ENCODE peak calls at places on chromosomes 2 and 18, in six cellular contexts. O is adrenal gland, K is AG04450, J is fibroblast of lung, W is HCT116, P is astrocyte. B is an unnamed sample.

GRCh38 chr2:226759768-226760167 is 39.9 kb downstream of the IRS1 start:
- DNase-seq in O (no peak), W (no peak), K (no peak), P (no peak), J (no peak), B (no peak)

GRCh38 chr18:56575819-56576663 is 62.4 kb downstream of the TXNL1 start:
- DNase-seq in O (no peak), J (peak; percentile 47), W (peak; percentile 43), K (peak; percentile 34), P (peak; percentile 28), B (no peak)

GRCh38 chr18:5370332-5370731 is 74.8 kb upstream of the ZBTB14 start:
- DNase-seq in P (peak; percentile 0), W (no peak), O (no peak), K (no peak), J (peak; percentile 14), B (no peak)

GRCh38 chr2:226873826-226874225 is 38.0 kb downstream of the RHBDD1 start:
- DNase-seq in O (no peak), W (no peak), J (no peak), P (no peak), K (no peak), B (no peak)

GRCh38 chr2:56715670-56716069 is 531.9 kb downstream of the CCDC85A start:
- DNase-seq in P (no peak), K (no peak), J (no peak), W (no peak), O (no peak), B (no peak)

GRCh38 chr2:220036431-220036830 is 409.0 kb downstream of the SLC4A3 start:
- DNase-seq in P (no peak), J (no peak), O (no peak), K (no peak), W (no peak), B (no peak)

GRCh38 chr2:100935372-100935752 is 66.7 kb upstream of the RPL31 start:
- DNase-seq in J (peak; percentile 85), K (peak; percentile 26), W (no peak), P (peak; percentile 79), O (no peak), B (no peak)

GRCh38 chr2:72994282-72994990 is 77.1 kb downstream of the SFXN5 start:
- DNase-seq in O (no peak), P (no peak), J (no peak), W (no peak), K (no peak), B (no peak)

GRCh38 chr2:144152817-144153271 is 367.1 kb downstream of the ZEB2 start:
- DNase-seq in J (peak; percentile 79), P (peak; percentile 73), K (no peak), W (no peak), O (peak; percentile 36), B (no peak)

GRCh38 chr2:1856922-1857321 is 112.6 kb upstream of the PXDN start:
- DNase-seq in W (no peak), J (peak; percentile 70), O (no peak), P (peak; percentile 61), K (no peak), B (no peak)

GRCh38 chr2:120550893-120551446 is 184.7 kb upstream of the GLI2 start:
- DNase-seq in W (no peak), J (no peak), K (no peak), O (peak; percentile 50), P (no peak), B (no peak)

GRCh38 chr18:10455726-10456453 is 1.5 kb downstream of the APCDD1 start:
- DNase-seq in O (no peak), P (no peak), J (no peak), W (no peak), K (no peak), B (no peak)

GRCh38 chr2:136399667-136400316 is 281.8 kb upstream of the CXCR4 start:
- DNase-seq in O (no peak), W (no peak), P (no peak), K (no peak), J (no peak), B (no peak)

GRCh38 chr2:240304746-240305161 is 130.7 kb upstream of the GPC1 start:
- DNase-seq in P (no peak), O (no peak), W (no peak), J (no peak), K (no peak), B (no peak)

GRCh38 chr2:88563134-88563533 is 64.1 kb downstream of the EIF2AK3 start:
- DNase-seq in J (no peak), K (peak; percentile 13), W (no peak), P (no peak), O (no peak), B (no peak)

GRCh38 chr2:10449481-10449831 is 1.3 kb upstream of the ODC1 start:
- DNase-seq in J (no peak), W (no peak), K (no peak), P (no peak), O (no peak), B (no peak)

GRCh38 chr2:151405376-151405775 is 4.3 kb upstream of the RIF1 start:
- DNase-seq in O (no peak), P (no peak), K (no peak), W (no peak), J (no peak), B (no peak)

GRCh38 chr18:3494569-3494968 is 44.6 kb downstream of the TGIF1 start:
- DNase-seq in O (no peak), J (no peak), P (no peak), W (no peak), K (no peak), B (no peak)

GRCh38 chr2:27724905-27725693 is 46.4 kb upstream of the MRPL33 start:
- DNase-seq in W (no peak), K (peak; percentile 21), P (peak; percentile 47), O (peak; percentile 78), J (peak; percentile 67), B (no peak)

GRCh38 chr18:52791321-52791720 is 451.3 kb downstream of the DCC start:
- DNase-seq in P (no peak), J (no peak), K (no peak), W (no peak), O (no peak), B (no peak)

GRCh38 chr18:27665264-27665799 is 480.2 kb upstream of the CHST9 start:
- DNase-seq in J (peak; percentile 7), W (no peak), P (no peak), O (no peak), K (no peak), B (no peak)

GRCh38 chr2:238945433-238946150 is 97.7 kb downstream of the TWIST2 start:
- DNase-seq in J (peak; percentile 45), O (no peak), K (no peak), W (peak; percentile 10), P (peak; percentile 22), B (peak; percentile 54)

GRCh38 chr2:235747868-235748144 is 254.0 kb downstream of the AGAP1 start:
- DNase-seq in O (no peak), W (no peak), K (no peak), P (no peak), J (no peak), B (no peak)

GRCh38 chr18:59180150-59180845 is 39.7 kb upstream of the GRP start:
- DNase-seq in W (no peak), J (peak; percentile 61), K (peak; percentile 8), O (no peak), P (peak; percentile 51), B (no peak)

GRCh38 chr2:102049756-102050443 is 58.1 kb downstream of the IL1R2 start:
- DNase-seq in P (no peak), J (peak; percentile 16), O (peak; percentile 78), W (no peak), K (no peak), B (no peak)

GRCh38 chr2:56123538-56123937 is 60.3 kb upstream of the CCDC85A start:
- DNase-seq in J (no peak), O (no peak), W (no peak), K (no peak), P (no peak), B (no peak)

GRCh38 chr2:3126686-3127278 is 250.8 kb downstream of the EIPR1 start:
- DNase-seq in W (no peak), J (no peak), O (no peak), K (no peak), P (no peak), B (no peak)

GRCh38 chr18:59301974-59302373 is 16.5 kb downstream of the CPLX4 start:
- DNase-seq in J (no peak), O (no peak), P (no peak), K (no peak), W (no peak), B (no peak)

GRCh38 chr18:54958711-54959625 is at the start of gene CCDC68:
- DNase-seq in K (no peak), W (no peak), J (peak; percentile 42), P (no peak), O (no peak), B (no peak)

GRCh38 chr2:8684885-8685696 is 3.2 kb downstream of the ID2 start:
- DNase-seq in J (peak; percentile 52), K (no peak), W (peak; percentile 45), O (peak; percentile 62), P (peak; percentile 36), B (no peak)

GRCh38 chr2:42788-43187 is 3.5 kb downstream of the FAM110C start:
- DNase-seq in K (no peak), O (no peak), J (no peak), W (no peak), P (no peak), B (no peak)
- H3K4me3 ChIP-seq in K (no peak overlapping the region), O (no peak overlapping the region), J (no peak overlapping the region), W (no peak overlapping the region), P (no peak overlapping the region), B (no peak overlapping the region)

GRCh38 chr2:19667085-19667484 is 234.7 kb downstream of the TTC32 start:
- DNase-seq in W (peak; percentile 41), K (peak; percentile 7), O (no peak), P (peak; percentile 41), J (peak; percentile 50), B (no peak)
- TF ChIP-seq CTCF in W (peak; percentile 72), K (peak; percentile 56), O (no peak), P (peak; percentile 18), J (peak; percentile 15), B (no peak)

GRCh38 chr2:190841707-190842505 is 38.7 kb upstream of the GLS start:
- DNase-seq in J (peak; percentile 83), O (peak; percentile 75), P (peak; percentile 75), K (no peak), W (no peak), B (no peak)
- H3K27ac ChIP-seq in J (no peak overlapping the region), O (peak overlapping the region; percentile 66), P (no peak overlapping the region), K (no peak overlapping the region), W (no peak overlapping the region), B (no peak overlapping the region)

GRCh38 chr2:23200056-23200455 is 184.9 kb upstream of the KLHL29 start:
- DNase-seq in P (no peak), O (no peak), W (no peak), K (no peak), J (no peak), B (no peak)
- H3K4me3 ChIP-seq in P (no peak overlapping the region), O (no peak overlapping the region), W (no peak overlapping the region), K (no peak overlapping the region), J (no peak overlapping the region), B (no peak overlapping the region)

GRCh38 chr2:133414486-133415209 is 153.6 kb downstream of the NCKAP5 start:
- DNase-seq in K (peak; percentile 23), P (peak; percentile 58), J (peak; percentile 64), W (no peak), O (no peak), B (no peak)
- TF ChIP-seq CTCF in K (no peak), P (no peak), J (no peak), W (no peak), O (no peak), B (no peak)

GRCh38 chr2:218230882-218231281 is 13.9 kb downstream of the ARPC2 start:
- DNase-seq in K (no peak), O (no peak), J (peak; percentile 74), W (no peak), P (peak; percentile 50), B (no peak)
- H3K27ac ChIP-seq in K (no peak overlapping the region), O (no peak overlapping the region), J (no peak overlapping the region), W (peak overlapping the region; percentile 22), P (no peak overlapping the region), B (no peak overlapping the region)

B was measured in dorsolateral prefrontal cortex.